ENCODE peak calls at places on chromosomes 12 and 14, in seven cellular contexts. H is activated CD8-positive, alpha-beta memory T cell treated with anti-CD3 and anti-CD28 coated beads, Interleukin-2, amount 10 ng/mL, durations not matched to agents 7 days and 5 days; A is amniotic epithelial cell; O is left lung; X is stimulated activated CD4-positive, alpha-beta T cell treated with anti-CD3 and anti-CD28 coated beads, Interleukin-4, amount 100 ng/mL, for 24 hours; Y is T-cell; I is NCI-H1092 treated with DMSO at 0.1 percent for 48 hours. P is an unnamed sample.

GRCh38 chr14:80172380-80173055 is 38.8 kb downstream of the DIO2 start:
- DNase-seq in H (no peak), A (no peak), O (no peak), X (no peak), Y (no peak), I (no peak), P (no peak)

GRCh38 chr12:123761841-123762714 is at the start of gene DNAH10:
- DNase-seq in H (peak; percentile 56), A (peak; percentile 5), O (peak; percentile 39), X (peak; percentile 37), Y (peak; percentile 13), I (peak; percentile 5), P (peak; percentile 20)

GRCh38 chr14:33686218-33686617 is 264.7 kb downstream of the EGLN3 start:
- DNase-seq in H (no peak), A (peak; percentile 70), O (no peak), X (no peak), Y (no peak), I (no peak), P (no peak)

GRCh38 chr14:90400904-90401561 is 4.2 kb downstream of the CALM1 start:
- DNase-seq in H (no peak), A (no peak), O (no peak), X (no peak), Y (no peak), I (no peak), P (no peak)

GRCh38 chr12:41743835-41744234 is 400.8 kb downstream of the GXYLT1 start:
- DNase-seq in H (no peak), A (peak; percentile 19), O (no peak), X (no peak), Y (no peak), I (no peak), P (no peak)

GRCh38 chr14:59583755-59584154 is 7.1 kb upstream of the CCDC175 start:
- DNase-seq in H (no peak), A (peak; percentile 58), O (peak; percentile 35), X (no peak), Y (no peak), I (no peak), P (no peak)

GRCh38 chr14:99273724-99274345 is 1.8 kb upstream of the BCL11B start:
- DNase-seq in H (peak; percentile 81), A (no peak), O (no peak), X (no peak), Y (no peak), I (peak; percentile 34), P (no peak)

GRCh38 chr12:100472325-100472724 is 1.3 kb upstream of the NR1H4 start:
- DNase-seq in H (no peak), A (no peak), O (no peak), X (no peak), Y (no peak), I (no peak), P (no peak)

GRCh38 chr14:67167420-67168109 is 21.7 kb upstream of the GARIN2 start:
- DNase-seq in H (no peak), A (peak; percentile 38), O (no peak), X (no peak), Y (no peak), I (no peak), P (no peak)

GRCh38 chr12:69653703-69654102 is 43.0 kb upstream of the LRRC10 start:
- DNase-seq in H (no peak), A (peak; percentile 42), O (no peak), X (no peak), Y (no peak), I (no peak), P (no peak)

GRCh38 chr12:92063641-92064040 is 82.0 kb downstream of the BTG1 start:
- DNase-seq in H (no peak), A (peak; percentile 54), O (no peak), X (no peak), Y (no peak), I (no peak), P (no peak)

GRCh38 chr14:57403521-57403864 is 13.1 kb downstream of the NAA30 start:
- DNase-seq in H (no peak), A (no peak), O (no peak), X (no peak), Y (no peak), I (no peak), P (no peak)

GRCh38 chr12:6684609-6685008 is 4.6 kb downstream of the ZNF384 start:
- DNase-seq in H (peak; percentile 69), A (no peak), O (no peak), X (peak; percentile 61), Y (peak; percentile 33), I (peak; percentile 16), P (peak; percentile 12)

GRCh38 chr14:82806426-82806825 is 1272.8 kb upstream of the SEL1L start:
- DNase-seq in H (no peak), A (no peak), O (no peak), X (no peak), Y (no peak), I (no peak), P (no peak)

GRCh38 chr14:80003138-80003537 is 208.2 kb downstream of the DIO2 start:
- DNase-seq in H (no peak), A (no peak), O (no peak), X (no peak), Y (no peak), I (peak; percentile 12), P (no peak)

GRCh38 chr12:51980051-51980808 is 26.5 kb upstream of the TAMALIN start:
- DNase-seq in H (peak; percentile 78), A (peak; percentile 78), O (peak; percentile 75), X (peak; percentile 68), Y (peak; percentile 63), I (peak; percentile 38), P (no peak)

GRCh38 chr12:126389961-126390360 is 1324.7 kb downstream of the AACS start:
- DNase-seq in H (no peak), A (peak; percentile 4), O (no peak), X (no peak), Y (no peak), I (no peak), P (no peak)

GRCh38 chr14:54606631-54607133 is 39.8 kb downstream of the SAMD4A start:
- DNase-seq in H (no peak), A (peak; percentile 88), O (no peak), X (no peak), Y (no peak), I (no peak), P (no peak)

GRCh38 chr12:113060336-113060960 is 3.9 kb downstream of the DTX1 start:
- DNase-seq in H (no peak), A (no peak), O (no peak), X (no peak), Y (no peak), I (no peak), P (no peak)

GRCh38 chr12:102478416-102479098 is 1.8 kb downstream of the IGF1 start:
- DNase-seq in H (peak; percentile 90), A (no peak), O (no peak), X (no peak), Y (peak; percentile 10), I (no peak), P (no peak)

GRCh38 chr12:13084898-13085640 is 18.4 kb downstream of the GSG1 start:
- DNase-seq in H (no peak), A (peak; percentile 25), O (no peak), X (no peak), Y (no peak), I (no peak), P (no peak)

GRCh38 chr14:21087294-21088091 is 11.0 kb downstream of the ZNF219 start:
- DNase-seq in H (peak; percentile 78), A (peak; percentile 93), O (no peak), X (peak; percentile 63), Y (peak; percentile 71), I (peak; percentile 10), P (peak; percentile 74)

GRCh38 chr12:76636141-76636692 is 76.6 kb upstream of the OSBPL8 start:
- DNase-seq in H (no peak), A (peak; percentile 38), O (no peak), X (no peak), Y (no peak), I (no peak), P (no peak)

GRCh38 chr12:52230364-52231281 is 2.4 kb upstream of the KRT7 start:
- DNase-seq in H (no peak), A (peak; percentile 74), O (peak; percentile 81), X (no peak), Y (no peak), I (no peak), P (peak; percentile 14)

GRCh38 chr12:6200266-6201198 is at the start of gene CD9:
- DNase-seq in H (no peak), A (no peak), O (peak; percentile 80), X (peak; percentile 30), Y (peak; percentile 12), I (no peak), P (no peak)

GRCh38 chr12:77047341-77048202 is 17.8 kb downstream of the E2F7 start:
- DNase-seq in H (no peak), A (no peak), O (no peak), X (no peak), Y (no peak), I (no peak), P (no peak)

GRCh38 chr12:96810477-96810876 is 96.6 kb upstream of the NEDD1 start:
- DNase-seq in H (no peak), A (no peak), O (no peak), X (no peak), Y (no peak), I (no peak), P (no peak)

GRCh38 chr14:76773188-76773885 is 12.1 kb downstream of the VASH1 start:
- DNase-seq in H (peak; percentile 41), A (peak; percentile 94), O (peak; percentile 90), X (peak; percentile 1), Y (no peak), I (no peak), P (no peak)

GRCh38 chr14:65954915-65955314 is 531.3 kb upstream of the CCDC196 start:
- DNase-seq in H (no peak), A (no peak), O (no peak), X (no peak), Y (no peak), I (no peak), P (no peak)

P was measured in DMS79.